ENCODE peak calls at places on chromosomes 13 and 19, in nine cellular contexts. A, W, L, J, P, F, D, O and Z are unnamed samples.

GRCh38 chr19:35026418-35026817 is 3.9 kb upstream of the SCN1B start:
- DNase-seq in A (no peak), W (no peak), L (no peak), J (no peak), P (no peak), F (no peak), D (no peak), O (no peak), Z (no peak)

GRCh38 chr19:21202865-21203494 is 61.1 kb downstream of the ZNF431 start:
- DNase-seq in A (no peak), W (no peak), L (peak; percentile 14), J (no peak), P (no peak), F (no peak), D (peak; percentile 41), O (peak; percentile 41), Z (peak; percentile 21)

GRCh38 chr13:49635599-49636433 is 7.5 kb downstream of the ARL11 start:
- DNase-seq in A (no peak), W (no peak), L (peak; percentile 43), J (no peak), P (no peak), F (peak; percentile 38), D (no peak), O (peak; percentile 72), Z (peak; percentile 28)

GRCh38 chr19:48452255-48452654 is 3.1 kb upstream of the KCNJ14 start:
- DNase-seq in A (no peak), W (peak; percentile 46), L (no peak), J (no peak), P (no peak), F (no peak), D (no peak), O (no peak), Z (no peak)

GRCh38 chr13:60051754-60052153 is 112.0 kb downstream of the DIAPH3 start:
- DNase-seq in A (no peak), W (no peak), L (no peak), J (no peak), P (no peak), F (no peak), D (no peak), O (no peak), Z (no peak)

GRCh38 chr19:19366691-19367396 is 38.6 kb upstream of the GATAD2A start:
- DNase-seq in A (peak; percentile 80), W (peak; percentile 86), L (peak; percentile 64), J (no peak), P (peak; percentile 85), F (peak; percentile 77), D (peak; percentile 70), O (peak; percentile 70), Z (peak; percentile 75)

GRCh38 chr13:85586422-85586831 is 212.8 kb downstream of the SLITRK6 start:
- DNase-seq in A (no peak), W (no peak), L (peak; percentile 85), J (no peak), P (no peak), F (peak; percentile 68), D (no peak), O (peak; percentile 46), Z (no peak)

GRCh38 chr19:16779539-16780163 is 49.5 kb upstream of the SIN3B start:
- DNase-seq in A (no peak), W (no peak), L (no peak), J (no peak), P (no peak), F (peak; percentile 30), D (no peak), O (no peak), Z (no peak)

GRCh38 chr13:90568165-90568564 is 779.3 kb upstream of the MIR17HG start:
- DNase-seq in A (no peak), W (no peak), L (no peak), J (no peak), P (no peak), F (no peak), D (no peak), O (no peak), Z (no peak)

GRCh38 chr19:35557539-35558399 is 5.7 kb downstream of the ATP4A start:
- DNase-seq in A (peak; percentile 71), W (peak; percentile 50), L (peak; percentile 33), J (no peak), P (peak; percentile 82), F (peak; percentile 82), D (peak; percentile 82), O (peak; percentile 41), Z (peak; percentile 72)

GRCh38 chr19:49106648-49107135 is 7.5 kb upstream of the LIN7B start:
- DNase-seq in A (no peak), W (peak; percentile 61), L (peak; percentile 45), J (no peak), P (no peak), F (peak; percentile 72), D (peak; percentile 63), O (peak; percentile 58), Z (peak; percentile 63)

GRCh38 chr19:3576696-3577443 is 4.1 kb downstream of the HMG20B start:
- DNase-seq in A (no peak), W (peak; percentile 64), L (peak; percentile 43), J (no peak), P (no peak), F (peak; percentile 88), D (no peak), O (peak; percentile 79), Z (peak; percentile 44)

GRCh38 chr19:50794074-50794777 is 4.0 kb downstream of the ACP4 start:
- DNase-seq in A (no peak), W (peak; percentile 38), L (no peak), J (no peak), P (no peak), F (peak; percentile 60), D (no peak), O (peak; percentile 27), Z (peak; percentile 80)
- TF ChIP-seq CTCF in A (no peak), W (peak; percentile 24), L (peak; percentile 10), J (no peak), P (peak; percentile 58), F (no peak), D (no peak), O (no peak), Z (peak; percentile 26)

GRCh38 chr13:66348745-66349720 is 881.1 kb downstream of the PCDH9 start:
- DNase-seq in A (peak; percentile 34), W (no peak), L (no peak), J (no peak), P (no peak), F (no peak), D (no peak), O (no peak), Z (no peak)

GRCh38 chr13:66358564-66358963 is 871.6 kb downstream of the PCDH9 start:
- DNase-seq in A (no peak), W (no peak), L (no peak), J (no peak), P (no peak), F (no peak), D (no peak), O (no peak), Z (no peak)

GRCh38 chr13:66354880-66355279 is 875.3 kb downstream of the PCDH9 start:
- DNase-seq in A (no peak), W (no peak), L (no peak), J (no peak), P (no peak), F (no peak), D (no peak), O (no peak), Z (no peak)

GRCh38 chr13:66349945-66350344 is 880.2 kb downstream of the PCDH9 start:
- DNase-seq in A (no peak), W (no peak), L (no peak), J (no peak), P (no peak), F (no peak), D (no peak), O (no peak), Z (no peak)

GRCh38 chr13:66353664-66354063 is 876.5 kb downstream of the PCDH9 start:
- DNase-seq in A (no peak), W (no peak), L (no peak), J (no peak), P (no peak), F (no peak), D (no peak), O (no peak), Z (no peak)
- TF ChIP-seq CTCF in A (no peak), W (no peak), L (no peak), J (no peak), P (no peak), F (no peak), D (no peak), O (no peak), Z (no peak)

DNA sequence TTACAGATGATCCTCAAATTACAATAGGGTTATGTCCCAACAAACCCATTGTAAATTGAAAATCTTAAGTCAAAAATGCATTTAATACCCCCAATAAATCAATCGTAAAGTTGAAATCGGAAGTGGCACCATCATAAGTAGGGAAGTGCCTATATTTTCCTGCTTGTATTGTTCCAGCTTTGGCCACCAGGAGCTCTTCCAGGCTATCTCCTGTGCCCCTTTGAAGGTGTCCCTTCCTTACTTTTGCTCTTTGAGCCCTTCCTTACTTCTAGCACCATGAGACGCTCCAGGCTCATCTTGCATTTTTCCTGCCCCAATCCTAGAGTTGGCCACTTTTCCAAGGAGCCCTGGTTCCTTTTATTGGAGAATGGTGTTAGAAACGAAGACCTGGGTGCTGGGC is 163.0 kb upstream of the TSC22D1 start:
- DNase-seq in A (no peak), W (no peak), L (no peak), J (no peak), P (no peak), F (no peak), D (no peak), O (no peak), Z (no peak)
- TF ChIP-seq CTCF in A (no peak), W (no peak), L (no peak), J (no peak), P (no peak), F (no peak), D (no peak), O (peak; percentile 10), Z (no peak)

GRCh38 chr19:54154603-54155345 is 4.7 kb downstream of the LENG1 start:
- DNase-seq in A (no peak), W (no peak), L (no peak), J (no peak), P (no peak), F (peak; percentile 79), D (no peak), O (peak; percentile 83), Z (no peak)

GRCh38 chr19:54156490-54156889 is 3.0 kb downstream of the LENG1 start:
- DNase-seq in A (no peak), W (no peak), L (no peak), J (no peak), P (no peak), F (no peak), D (no peak), O (no peak), Z (no peak)

GRCh38 chr19:54156953-54157352 is 2.6 kb downstream of the LENG1 start:
- DNase-seq in A (no peak), W (no peak), L (no peak), J (no peak), P (no peak), F (no peak), D (no peak), O (no peak), Z (no peak)

GRCh38 chr19:54153731-54154326 is 5.7 kb downstream of the LENG1 start:
- DNase-seq in A (no peak), W (peak; percentile 7), L (no peak), J (no peak), P (no peak), F (no peak), D (no peak), O (peak; percentile 33), Z (no peak)

DNA sequence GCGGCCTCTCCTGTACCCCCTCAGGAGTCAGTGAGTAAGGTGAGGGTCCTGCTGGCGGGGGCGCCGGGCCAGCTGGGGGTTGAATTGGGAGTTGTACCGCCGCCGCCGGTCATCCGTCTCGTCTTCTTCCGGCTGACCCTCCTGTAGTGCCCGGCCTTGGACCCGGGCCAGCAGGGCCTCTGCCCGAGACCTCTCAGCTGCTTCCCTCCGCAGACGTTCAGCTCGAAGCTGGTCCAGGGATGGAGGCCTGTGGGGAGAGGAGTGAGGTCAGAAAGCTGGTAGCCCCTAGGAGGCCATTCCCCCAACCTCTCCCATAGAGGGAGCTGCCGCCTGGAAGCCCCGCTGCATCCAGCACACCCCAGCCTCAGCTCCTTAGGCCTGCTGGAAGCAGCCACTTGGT is 3.8 kb downstream of the LENG1 start:
- DNase-seq in A (no peak), W (no peak), L (no peak), J (no peak), P (no peak), F (no peak), D (no peak), O (no peak), Z (no peak)
- TF ChIP-seq CTCF in A (no peak), W (no peak), L (no peak), J (no peak), P (no peak), F (no peak), D (no peak), O (no peak), Z (no peak)